ENCODE peak calls at places on chromosome 3, in nine cellular contexts. One of them, this sample, is unnamed.

GRCh38 chr3:14113964-14114667 is 10.6 kb downstream of the CHCHD4 start:
- DNase-seq in A549: no peak
- DNase-seq in neural crest cell: no peak
- DNase-seq in progenitor cell of endocrine pancreas: no peak
- DNase-seq in fibroblast of lung: no peak
- DNase-seq in IMR-90: no peak
- DNase-seq in NCI-H1417: no peak
- DNase-seq in hypothalamus: no peak
- DNase-seq in activated naive CD4-positive, alpha-beta T cell treated with anti-CD3 and anti-CD28 coated beads, Interleukin-2, amount 10 ng/mL, durations not matched to agents 7 days and 5 days: no peak
- DNase-seq in this sample: peak

GRCh38 chr3:128577711-128578110 is 72.9 kb downstream of the RPN1 start:
- DNase-seq in fibroblast of lung: no peak
- DNase-seq in neural crest cell: peak
- DNase-seq in activated naive CD4-positive, alpha-beta T cell treated with anti-CD3 and anti-CD28 coated beads, Interleukin-2, amount 10 ng/mL, durations not matched to agents 7 days and 5 days: no peak
- DNase-seq in A549: no peak
- DNase-seq in progenitor cell of endocrine pancreas: no peak
- DNase-seq in NCI-H1417: no peak
- DNase-seq in hypothalamus: no peak
- DNase-seq in IMR-90: no peak
- DNase-seq in this sample: no peak

GRCh38 chr3:73502609-73503560 is 121.9 kb downstream of the PDZRN3 start:
- DNase-seq in IMR-90: peak
- DNase-seq in NCI-H1417: peak
- DNase-seq in A549: peak
- DNase-seq in progenitor cell of endocrine pancreas: peak
- DNase-seq in neural crest cell: peak
- DNase-seq in fibroblast of lung: peak
- DNase-seq in activated naive CD4-positive, alpha-beta T cell treated with anti-CD3 and anti-CD28 coated beads, Interleukin-2, amount 10 ng/mL, durations not matched to agents 7 days and 5 days: peak
- DNase-seq in hypothalamus: peak
- DNase-seq in this sample: peak

GRCh38 chr3:57512174-57512573 is 32.0 kb downstream of the DNAH12 start:
- DNase-seq in activated naive CD4-positive, alpha-beta T cell treated with anti-CD3 and anti-CD28 coated beads, Interleukin-2, amount 10 ng/mL, durations not matched to agents 7 days and 5 days: no peak
- DNase-seq in NCI-H1417: no peak
- DNase-seq in IMR-90: peak
- DNase-seq in progenitor cell of endocrine pancreas: no peak
- DNase-seq in hypothalamus: no peak
- DNase-seq in neural crest cell: no peak
- DNase-seq in fibroblast of lung: peak
- DNase-seq in A549: no peak
- DNase-seq in this sample: no peak

GRCh38 chr3:161349529-161350278 is 21.6 kb downstream of the SPTSSB start:
- DNase-seq in hypothalamus: no peak
- DNase-seq in activated naive CD4-positive, alpha-beta T cell treated with anti-CD3 and anti-CD28 coated beads, Interleukin-2, amount 10 ng/mL, durations not matched to agents 7 days and 5 days: peak
- DNase-seq in IMR-90: peak
- DNase-seq in progenitor cell of endocrine pancreas: no peak
- DNase-seq in A549: peak
- DNase-seq in NCI-H1417: no peak
- DNase-seq in fibroblast of lung: peak
- DNase-seq in neural crest cell: no peak
- DNase-seq in this sample: no peak

GRCh38 chr3:67704322-67704721 is 49.9 kb upstream of the SUCLG2 start:
- DNase-seq in neural crest cell: no peak
- DNase-seq in fibroblast of lung: no peak
- DNase-seq in hypothalamus: no peak
- DNase-seq in A549: no peak
- DNase-seq in activated naive CD4-positive, alpha-beta T cell treated with anti-CD3 and anti-CD28 coated beads, Interleukin-2, amount 10 ng/mL, durations not matched to agents 7 days and 5 days: peak
- DNase-seq in progenitor cell of endocrine pancreas: no peak
- DNase-seq in NCI-H1417: no peak
- DNase-seq in IMR-90: no peak
- DNase-seq in this sample: peak

GRCh38 chr3:10760199-10760598 is 55.8 kb upstream of the SLC6A11 start:
- DNase-seq in NCI-H1417: no peak
- DNase-seq in hypothalamus: no peak
- DNase-seq in IMR-90: no peak
- DNase-seq in progenitor cell of endocrine pancreas: no peak
- DNase-seq in activated naive CD4-positive, alpha-beta T cell treated with anti-CD3 and anti-CD28 coated beads, Interleukin-2, amount 10 ng/mL, durations not matched to agents 7 days and 5 days: no peak
- DNase-seq in A549: no peak
- DNase-seq in fibroblast of lung: no peak
- DNase-seq in neural crest cell: no peak
- DNase-seq in this sample: no peak

GRCh38 chr3:172244011-172244410 is 204.2 kb downstream of the GHSR start:
- DNase-seq in NCI-H1417: no peak
- DNase-seq in A549: peak
- DNase-seq in IMR-90: peak
- DNase-seq in hypothalamus: no peak
- DNase-seq in progenitor cell of endocrine pancreas: no peak
- DNase-seq in neural crest cell: no peak
- DNase-seq in activated naive CD4-positive, alpha-beta T cell treated with anti-CD3 and anti-CD28 coated beads, Interleukin-2, amount 10 ng/mL, durations not matched to agents 7 days and 5 days: no peak
- DNase-seq in fibroblast of lung: peak
- DNase-seq in this sample: no peak

GRCh38 chr3:141915766-141916165 is 39.3 kb downstream of the ATP1B3 start:
- DNase-seq in fibroblast of lung: peak
- DNase-seq in hypothalamus: no peak
- DNase-seq in neural crest cell: no peak
- DNase-seq in activated naive CD4-positive, alpha-beta T cell treated with anti-CD3 and anti-CD28 coated beads, Interleukin-2, amount 10 ng/mL, durations not matched to agents 7 days and 5 days: no peak
- DNase-seq in A549: no peak
- DNase-seq in IMR-90: no peak
- DNase-seq in progenitor cell of endocrine pancreas: no peak
- DNase-seq in NCI-H1417: no peak
- DNase-seq in this sample: no peak

GRCh38 chr3:124347418-124347817 is 355.5 kb upstream of the ROPN1 start:
- DNase-seq in progenitor cell of endocrine pancreas: no peak
- DNase-seq in neural crest cell: no peak
- DNase-seq in hypothalamus: no peak
- DNase-seq in fibroblast of lung: no peak
- DNase-seq in IMR-90: no peak
- DNase-seq in activated naive CD4-positive, alpha-beta T cell treated with anti-CD3 and anti-CD28 coated beads, Interleukin-2, amount 10 ng/mL, durations not matched to agents 7 days and 5 days: no peak
- DNase-seq in A549: no peak
- DNase-seq in NCI-H1417: peak
- DNase-seq in this sample: no peak

GRCh38 chr3:188151438-188151837 is 2.5 kb upstream of the LPP start:
- DNase-seq in hypothalamus: no peak
- DNase-seq in fibroblast of lung: peak
- DNase-seq in activated naive CD4-positive, alpha-beta T cell treated with anti-CD3 and anti-CD28 coated beads, Interleukin-2, amount 10 ng/mL, durations not matched to agents 7 days and 5 days: no peak
- DNase-seq in IMR-90: peak
- DNase-seq in A549: no peak
- DNase-seq in NCI-H1417: no peak
- DNase-seq in progenitor cell of endocrine pancreas: no peak
- DNase-seq in neural crest cell: no peak
- DNase-seq in this sample: no peak

GRCh38 chr3:132414841-132415240 is 2.5 kb upstream of the DNAJC13 start:
- DNase-seq in activated naive CD4-positive, alpha-beta T cell treated with anti-CD3 and anti-CD28 coated beads, Interleukin-2, amount 10 ng/mL, durations not matched to agents 7 days and 5 days: no peak
- DNase-seq in neural crest cell: no peak
- DNase-seq in NCI-H1417: no peak
- DNase-seq in A549: no peak
- DNase-seq in hypothalamus: no peak
- DNase-seq in fibroblast of lung: peak
- DNase-seq in progenitor cell of endocrine pancreas: no peak
- DNase-seq in IMR-90: no peak
- DNase-seq in this sample: no peak

GRCh38 chr3:184715943-184716651 is 4.2 kb upstream of the MAGEF1 start:
- DNase-seq in fibroblast of lung: peak
- DNase-seq in A549: no peak
- DNase-seq in IMR-90: peak
- DNase-seq in neural crest cell: no peak
- DNase-seq in activated naive CD4-positive, alpha-beta T cell treated with anti-CD3 and anti-CD28 coated beads, Interleukin-2, amount 10 ng/mL, durations not matched to agents 7 days and 5 days: no peak
- DNase-seq in NCI-H1417: no peak
- DNase-seq in progenitor cell of endocrine pancreas: no peak
- DNase-seq in hypothalamus: no peak
- DNase-seq in this sample: peak

GRCh38 chr3:179811321-179812095 is 158.7 kb downstream of the USP13 start:
- DNase-seq in hypothalamus: no peak
- DNase-seq in NCI-H1417: peak
- DNase-seq in A549: peak
- DNase-seq in activated naive CD4-positive, alpha-beta T cell treated with anti-CD3 and anti-CD28 coated beads, Interleukin-2, amount 10 ng/mL, durations not matched to agents 7 days and 5 days: peak
- DNase-seq in progenitor cell of endocrine pancreas: peak
- DNase-seq in fibroblast of lung: peak
- DNase-seq in IMR-90: peak
- DNase-seq in neural crest cell: peak
- DNase-seq in this sample: no peak

GRCh38 chr3:198081421-198081844 is 121.4 kb downstream of the LMLN start:
- DNase-seq in progenitor cell of endocrine pancreas: peak
- DNase-seq in neural crest cell: peak
- DNase-seq in A549: no peak
- DNase-seq in NCI-H1417: peak
- DNase-seq in IMR-90: no peak
- DNase-seq in activated naive CD4-positive, alpha-beta T cell treated with anti-CD3 and anti-CD28 coated beads, Interleukin-2, amount 10 ng/mL, durations not matched to agents 7 days and 5 days: no peak
- DNase-seq in hypothalamus: no peak
- DNase-seq in fibroblast of lung: no peak
- DNase-seq in this sample: peak

GRCh38 chr3:176375519-176375918 is 821.8 kb downstream of the TBL1XR1 start:
- DNase-seq in hypothalamus: no peak
- DNase-seq in activated naive CD4-positive, alpha-beta T cell treated with anti-CD3 and anti-CD28 coated beads, Interleukin-2, amount 10 ng/mL, durations not matched to agents 7 days and 5 days: no peak
- DNase-seq in NCI-H1417: no peak
- DNase-seq in IMR-90: no peak
- DNase-seq in neural crest cell: no peak
- DNase-seq in fibroblast of lung: peak
- DNase-seq in A549: no peak
- DNase-seq in progenitor cell of endocrine pancreas: no peak
- DNase-seq in this sample: no peak

GRCh38 chr3:72310028-72310987 is 525.4 kb upstream of the PROK2 start:
- DNase-seq in activated naive CD4-positive, alpha-beta T cell treated with anti-CD3 and anti-CD28 coated beads, Interleukin-2, amount 10 ng/mL, durations not matched to agents 7 days and 5 days: peak
- DNase-seq in hypothalamus: no peak
- DNase-seq in NCI-H1417: peak
- DNase-seq in progenitor cell of endocrine pancreas: no peak
- DNase-seq in fibroblast of lung: peak
- DNase-seq in A549: no peak
- DNase-seq in neural crest cell: no peak
- DNase-seq in IMR-90: peak
- DNase-seq in this sample: no peak